ENCODE peak calls at places on chromosomes 3 and 15, in four cellular contexts. E, X, Z and F are unnamed samples.

GRCh38 chr15:48683991-48684765 is 38.7 kb upstream of the FBN1 start:
- DNase-seq in X (no peak), Z (no peak), E (no peak), F (no peak)

GRCh38 chr3:116569611-116570010 is 124.3 kb upstream of the LSAMP start:
- DNase-seq in X (no peak), E (no peak), Z (no peak), F (no peak)

GRCh38 chr3:51747840-51748239 is 31.2 kb downstream of the IQCF6 start:
- DNase-seq in E (no peak), Z (no peak), X (no peak), F (no peak)

GRCh38 chr3:43014990-43015389 is 35.9 kb downstream of the GASK1A start:
- DNase-seq in X (no peak), Z (no peak), E (no peak), F (no peak)

GRCh38 chr15:61916104-61916503 is 144.1 kb downstream of the VPS13C start:
- DNase-seq in E (no peak), Z (no peak), X (no peak), F (no peak)

GRCh38 chr15:46343527-46343926 is 708.7 kb downstream of the SQOR start:
- DNase-seq in X (no peak), Z (no peak), E (no peak), F (no peak)

GRCh38 chr3:64405211-64405818 is 180.0 kb upstream of the PRICKLE2 start:
- DNase-seq in X (no peak), E (no peak), Z (no peak), F (no peak)

GRCh38 chr3:24683090-24683489 is 188.4 kb upstream of the THRB start:
- DNase-seq in Z (no peak), E (no peak), X (no peak), F (no peak)

GRCh38 chr15:99983894-99984293 is 250.7 kb upstream of the LYSMD4 start:
- DNase-seq in Z (no peak), E (no peak), X (no peak), F (no peak)

GRCh38 chr3:17175187-17175839 is 290.6 kb downstream of the PLCL2 start:
- DNase-seq in X (no peak), E (no peak), Z (no peak), F (no peak)

GRCh38 chr3:72663429-72663828 is 184.8 kb downstream of the SHQ1 start:
- DNase-seq in E (no peak), Z (no peak), X (no peak), F (no peak)

GRCh38 chr15:55959744-55960143 is 33.7 kb downstream of the NEDD4 start:
- DNase-seq in X (no peak), E (no peak), Z (no peak), F (no peak)

GRCh38 chr3:175956964-175957363 is 1097.8 kb downstream of the NAALADL2 start:
- DNase-seq in Z (no peak), X (no peak), E (no peak), F (no peak)

GRCh38 chr3:149016242-149016641 is 24.9 kb downstream of the GYG1 start:
- DNase-seq in X (no peak), Z (no peak), E (no peak), F (no peak)

GRCh38 chr3:58048301-58048700 is 40.1 kb downstream of the FLNB start:
- DNase-seq in X (no peak), Z (no peak), E (no peak), F (no peak)

GRCh38 chr3:19775744-19776143 is 158.3 kb downstream of the EFHB start:
- DNase-seq in X (no peak), Z (no peak), E (no peak), F (no peak)